ENCODE peak calls at places on chromosome 19, in ten cellular contexts. N is ovary, H is right lobe of liver, S is sigmoid colon, D is HCT116, M is uterus, B is suprapubic skin, P is Peyer's patch, C is prostate gland, V is GM12878. E is an unnamed sample.
A peak's percentile ranks its signal among the peaks of the same experiment; 100 is the strongest.

GRCh38 chr19:48741222-48741999 is 1.0 kb upstream of the RASIP1 start:
- DNase-seq in N (no peak), H (peak; percentile 68), S (no peak), D (no peak), M (no peak), B (no peak), P (no peak), C (no peak), V (no peak), E (no peak)

GRCh38 chr19:35509861-35510625 is 3.4 kb downstream of the DMKN start:
- DNase-seq in N (peak; percentile 88), H (peak; percentile 79), S (peak; percentile 83), D (peak; percentile 82), M (peak; percentile 81), B (no peak), P (peak; percentile 82), C (peak; percentile 84), V (no peak), E (no peak)

GRCh38 chr19:57395710-57396109 is 6.1 kb downstream of the ZNF548 start:
- DNase-seq in N (no peak), H (no peak), S (no peak), D (no peak), M (no peak), B (no peak), P (no peak), C (no peak), V (no peak), E (no peak)

GRCh38 chr19:20367811-20368294 is 197.7 kb downstream of the ZNF737 start:
- DNase-seq in N (no peak), H (no peak), S (no peak), D (no peak), M (no peak), B (no peak), P (no peak), C (peak; percentile 21), V (no peak), E (no peak)

GRCh38 chr19:39676004-39676403 is 20.3 kb downstream of the LGALS16 start:
- DNase-seq in N (no peak), H (no peak), S (no peak), D (no peak), M (no peak), B (no peak), P (no peak), C (no peak), V (peak; percentile 66), E (no peak)

GRCh38 chr19:53657330-53657729 is 25.5 kb downstream of the DPRX start:
- DNase-seq in N (no peak), H (no peak), S (no peak), D (no peak), M (no peak), B (no peak), P (no peak), C (no peak), V (no peak), E (no peak)

GRCh38 chr19:3397266-3398022 is 31.1 kb downstream of the NFIC start:
- DNase-seq in N (no peak), H (no peak), S (peak; percentile 74), D (peak; percentile 21), M (no peak), B (no peak), P (no peak), C (no peak), V (no peak), E (no peak)

GRCh38 chr19:10404888-10405808 is 1.8 kb upstream of the CDC37 start:
- DNase-seq in N (no peak), H (no peak), S (no peak), D (no peak), M (no peak), B (no peak), P (no peak), C (no peak), V (no peak), E (no peak)

GRCh38 chr19:40756502-40757110 is 5.6 kb downstream of the SNRPA start:
- DNase-seq in N (no peak), H (no peak), S (no peak), D (no peak), M (no peak), B (no peak), P (no peak), C (no peak), V (no peak), E (no peak)

GRCh38 chr19:56217039-56217949 is 15.2 kb downstream of the ZSCAN5C start:
- DNase-seq in N (no peak), H (peak; percentile 42), S (no peak), D (no peak), M (no peak), B (no peak), P (no peak), C (peak; percentile 24), V (no peak), E (no peak)

DNA sequence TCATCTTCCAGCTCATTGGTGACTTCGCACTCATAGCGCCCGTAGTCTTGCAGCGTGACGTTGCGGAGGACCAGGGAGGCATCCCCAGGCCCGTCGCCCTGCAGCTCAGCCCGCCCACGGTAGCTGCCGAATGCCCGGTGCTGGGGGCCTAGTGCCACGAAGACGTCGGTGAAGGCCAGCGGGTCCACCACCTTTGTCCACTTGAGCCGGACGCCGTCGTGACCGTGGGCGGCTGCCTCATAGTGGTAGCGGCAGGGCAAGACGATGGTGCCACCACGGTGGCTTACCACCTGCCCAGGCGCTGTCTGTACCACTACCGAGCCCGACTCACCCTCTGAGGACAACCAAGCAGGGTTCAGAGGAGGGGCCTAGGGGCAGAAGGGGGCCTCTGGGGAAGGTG is 12.3 kb downstream of the TM6SF2 start:
- DNase-seq in N (no peak), H (no peak), S (no peak), D (no peak), M (no peak), B (no peak), P (no peak), C (no peak), V (no peak), E (no peak)
- H3K4me3 ChIP-seq in N (no peak overlapping the region), H (no peak overlapping the region), S (no peak overlapping the region), D (no peak overlapping the region), M (no peak overlapping the region), B (no peak overlapping the region), P (no peak overlapping the region), C (no peak overlapping the region), V (no peak overlapping the region), E (no peak overlapping the region)

GRCh38 chr19:50190439-50190891 is 13.0 kb upstream of the MYH14 start:
- DNase-seq in N (no peak), H (no peak), S (no peak), D (no peak), M (no peak), B (no peak), P (no peak), C (no peak), V (peak; percentile 37), E (no peak)
- TF ChIP-seq POLR2A in N (no peak), H (no peak), S (no peak), D (no peak), M (no peak), B (no peak), P (peak; percentile 76), C (no peak), V (no peak), E (no peak)

GRCh38 chr19:45090598-45090997 is 2.4 kb upstream of the PPP1R37 start:
- DNase-seq in N (no peak), H (no peak), S (no peak), D (no peak), M (no peak), B (no peak), P (no peak), C (no peak), V (no peak), E (no peak)
- H3K27ac ChIP-seq in N (no peak overlapping the region), H (no peak overlapping the region), S (peak overlapping the region; percentile 90), D (peak overlapping the region; percentile 84), M (peak overlapping the region; percentile 86), B (no peak overlapping the region), P (peak overlapping the region; percentile 78), C (peak overlapping the region; percentile 83), V (no peak overlapping the region), E (no peak overlapping the region)

GRCh38 chr19:4988770-4989251 is 19.9 kb downstream of the KDM4B start:
- DNase-seq in N (peak; percentile 69), H (no peak), S (peak; percentile 90), D (no peak), M (peak; percentile 84), B (peak; percentile 84), P (no peak), C (no peak), V (no peak), E (no peak)
- H3K4me3 ChIP-seq in N (no peak overlapping the region), H (no peak overlapping the region), S (no peak overlapping the region), D (no peak overlapping the region), M (no peak overlapping the region), B (no peak overlapping the region), P (no peak overlapping the region), C (no peak overlapping the region), V (no peak overlapping the region), E (no peak overlapping the region)

DNA sequence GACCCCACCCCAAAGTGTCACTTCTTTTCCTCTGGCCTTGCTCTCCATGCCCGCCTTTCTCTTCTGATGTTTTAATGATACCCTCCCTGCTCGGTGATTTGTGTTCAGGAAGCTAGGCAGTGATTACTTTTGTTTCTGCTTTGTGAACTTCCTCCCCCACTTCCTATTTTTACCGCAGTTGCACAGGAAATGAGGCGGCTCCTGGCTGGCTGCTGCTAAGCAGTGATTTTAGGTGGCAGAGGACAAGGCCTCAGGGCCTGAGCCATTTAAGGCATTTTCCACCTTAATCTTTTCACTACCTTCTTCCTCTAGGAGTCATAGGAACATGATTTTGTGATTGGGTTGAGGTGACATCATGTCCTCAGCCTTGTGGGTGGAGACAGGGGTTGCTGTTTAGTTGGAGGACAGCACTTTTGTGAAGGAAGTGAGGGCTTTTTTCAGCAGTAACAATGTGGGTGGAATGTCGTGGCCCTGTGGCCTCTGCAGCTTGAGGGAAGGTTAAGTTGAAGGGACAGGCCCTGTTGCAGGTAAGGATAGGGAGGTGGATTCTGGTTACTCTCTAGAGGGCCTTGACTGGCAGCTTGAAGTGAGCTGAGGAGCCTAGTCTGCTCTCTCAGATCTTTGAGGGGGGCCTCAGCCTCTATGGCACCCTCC is 15.7 kb downstream of the GARRE1 start:
- DNase-seq in N (peak; percentile 38), H (peak; percentile 66), S (peak; percentile 68), D (no peak), M (peak; percentile 24), B (peak; percentile 74), P (peak; percentile 80), C (no peak), V (peak; percentile 62), E (no peak)
- TF ChIP-seq POLR2A in N (no peak), H (no peak), S (no peak), D (no peak), M (peak; percentile 73), B (no peak), P (no peak), C (no peak), V (peak; percentile 61), E (no peak)

DNA sequence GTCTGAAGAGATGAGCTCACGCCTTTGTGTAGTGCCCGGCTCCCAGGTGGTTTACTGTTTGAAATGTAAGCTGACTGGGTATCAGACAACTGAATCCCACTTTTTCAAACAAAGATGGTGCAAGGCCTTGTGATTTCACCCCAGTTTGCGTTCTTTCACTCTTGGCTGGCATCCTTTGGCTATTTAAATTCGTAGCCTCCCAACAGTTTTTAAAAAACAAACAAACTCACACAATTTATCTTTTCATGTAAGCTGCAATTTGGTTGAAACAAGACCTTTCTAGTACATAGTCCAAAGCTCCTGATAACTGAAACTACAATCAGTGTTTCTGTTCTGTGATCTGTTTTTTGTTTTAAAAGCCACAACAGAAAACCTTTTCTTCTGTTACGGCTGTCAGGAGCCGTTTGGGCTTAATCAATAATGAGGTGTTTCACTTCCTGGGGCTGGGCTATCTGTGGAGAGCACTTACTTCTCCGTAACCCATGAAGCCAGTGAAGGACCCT is 65.1 kb upstream of the NPAS1 start:
- DNase-seq in N (no peak), H (no peak), S (no peak), D (no peak), M (no peak), B (no peak), P (no peak), C (no peak), V (no peak), E (no peak)
- H3K27ac ChIP-seq in N (no peak overlapping the region), H (peak overlapping the region; percentile 73), S (no peak overlapping the region), D (no peak overlapping the region), M (no peak overlapping the region), B (peak overlapping the region; percentile 35), P (peak overlapping the region; percentile 66), C (no peak overlapping the region), V (peak overlapping the region; percentile 62), E (peak overlapping the region; percentile 53)